ENCODE peak calls at places on chromosomes 1 and 21, in four cellular contexts. C is Peyer's patch, J is spleen, E is breast epithelium. T is an unnamed sample.
A peak's percentile ranks its signal among the peaks of the same experiment; 100 is the strongest.

GRCh38 chr1:225691377-225691776 is 38.5 kb upstream of the ENAH start:
- DNase-seq in C (no peak), J (no peak), E (no peak), T (peak; percentile 54)

GRCh38 chr1:181714428-181714827 is 231.1 kb downstream of the CACNA1E start:
- DNase-seq in C (no peak), J (no peak), E (no peak), T (no peak)

GRCh38 chr21:44407493-44407892 is 47.8 kb upstream of the LRRC3 start:
- DNase-seq in C (no peak), J (no peak), E (no peak), T (no peak)

GRCh38 chr1:8463144-8463927 is 145.4 kb downstream of the SLC45A1 start:
- DNase-seq in C (no peak), J (no peak), E (no peak), T (peak; percentile 91)

GRCh38 chr1:204819495-204819894 is 51.2 kb upstream of the NFASC start:
- DNase-seq in C (no peak), J (no peak), E (peak; percentile 86), T (no peak)

GRCh38 chr1:120178799-120179419 is 2.6 kb upstream of the SEC22B start:
- DNase-seq in C (no peak), J (no peak), E (no peak), T (peak; percentile 28)

GRCh38 chr1:181044449-181044966 is 10.7 kb downstream of the MR1 start:
- DNase-seq in C (peak; percentile 63), J (no peak), E (peak; percentile 37), T (peak; percentile 60)

GRCh38 chr1:226871047-226871365 is 590 bp downstream of the PSEN2 start:
- DNase-seq in C (no peak), J (peak; percentile 78), E (no peak), T (no peak)

GRCh38 chr1:196467230-196467629 is 141.0 kb downstream of the KCNT2 start:
- DNase-seq in C (no peak), J (no peak), E (no peak), T (no peak)

GRCh38 chr1:152479792-152480595 is 30.6 kb upstream of the LCE5A start:
- DNase-seq in C (peak; percentile 72), J (no peak), E (no peak), T (peak; percentile 7)

GRCh38 chr21:26506951-26507350 is 66.1 kb downstream of the CYYR1 start:
- DNase-seq in C (no peak), J (no peak), E (no peak), T (peak; percentile 61)

GRCh38 chr1:183764981-183765380 is 39.9 kb upstream of the RGL1 start:
- DNase-seq in C (no peak), J (no peak), E (no peak), T (no peak)

GRCh38 chr21:46667191-46667734 is 31.8 kb downstream of the PRMT2 start:
- DNase-seq in C (no peak), J (no peak), E (no peak), T (peak; percentile 50)

GRCh38 chr1:107788189-107788588 is 176.8 kb downstream of the VAV3 start:
- DNase-seq in C (no peak), J (no peak), E (no peak), T (no peak)

DNA sequence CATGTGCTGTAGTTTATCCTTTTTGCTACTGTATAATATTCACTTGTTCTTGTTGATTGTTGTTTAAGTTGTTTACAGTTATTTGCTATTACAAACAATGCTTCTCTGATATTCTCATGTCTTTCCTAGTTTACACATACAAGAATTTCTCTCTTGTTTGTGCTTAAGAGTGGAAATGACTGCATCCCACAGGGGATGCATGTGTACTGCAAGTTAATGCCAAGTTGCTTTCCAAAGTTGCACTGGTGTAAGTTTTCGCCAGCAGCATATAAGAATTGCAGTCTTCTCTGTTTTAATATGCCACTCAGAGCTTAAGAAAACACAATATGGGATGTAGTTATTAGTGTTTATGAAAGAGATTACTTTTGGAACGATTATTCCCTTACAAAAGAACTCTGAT is 97.7 kb downstream of the NEK7 start:
- DNase-seq in C (no peak), J (no peak), E (no peak), T (peak; percentile 65)
- TF ChIP-seq CTCF in C (no peak), J (no peak), E (no peak), T (peak; percentile 34)

DNA sequence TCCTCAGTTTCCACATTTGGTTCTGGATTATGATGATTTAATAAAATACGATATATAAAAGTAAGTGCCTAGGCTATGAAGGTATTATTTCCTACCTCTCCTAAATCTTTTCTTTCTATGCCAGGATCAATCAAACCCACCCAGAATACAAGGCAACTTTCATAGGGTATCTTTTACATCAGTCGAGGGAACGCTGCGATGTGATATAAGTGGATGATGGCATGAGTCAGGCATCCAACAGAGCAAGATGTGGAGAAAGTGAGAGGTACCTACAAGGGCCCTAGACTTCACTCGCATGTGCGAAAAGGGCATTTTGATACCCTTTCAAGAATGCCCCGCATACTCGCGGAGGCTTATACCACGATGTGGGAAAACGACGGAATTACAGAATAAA is 730 bp downstream of the TTLL7 start:
- DNase-seq in C (no peak), J (no peak), E (no peak), T (peak; percentile 44)
- H3K4me3 ChIP-seq in C (peak overlapping the region; percentile 65), J (peak overlapping the region; percentile 69), E (peak overlapping the region; percentile 86), T (peak overlapping the region; percentile 70)

GRCh38 chr1:65470766-65471165 is 50.3 kb downstream of the LEPR start:
- DNase-seq in C (no peak), J (no peak), E (no peak), T (no peak)

GRCh38 chr1:65469889-65470340 is 49.4 kb downstream of the LEPR start:
- DNase-seq in C (no peak), J (no peak), E (no peak), T (peak; percentile 37)

GRCh38 chr1:65471213-65471833 is 50.9 kb downstream of the LEPR start:
- DNase-seq in C (no peak), J (no peak), E (no peak), T (no peak)

GRCh38 chr1:65469126-65469888 is 48.8 kb downstream of the LEPR start:
- DNase-seq in C (no peak), J (no peak), E (no peak), T (no peak)

DNA sequence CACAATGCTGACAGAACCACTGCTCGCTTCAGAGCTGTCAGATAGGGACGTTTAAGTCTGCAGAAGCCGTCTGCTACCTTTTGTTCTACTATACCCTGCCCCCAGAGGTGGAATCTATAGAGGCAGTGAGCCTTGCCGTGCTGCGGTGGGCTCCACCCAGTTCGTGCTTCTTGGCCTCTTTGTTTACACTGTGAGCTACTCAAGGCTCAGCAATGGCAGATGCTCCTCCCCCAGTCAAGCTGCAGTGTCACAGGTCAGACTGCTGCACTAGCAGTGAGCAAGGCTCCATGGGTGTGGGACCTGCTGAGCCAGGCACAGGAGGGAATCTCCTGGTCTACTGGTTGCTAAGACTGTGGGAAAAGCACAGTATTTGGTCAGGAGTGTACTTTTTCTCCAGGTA is 47.1 kb downstream of the LEPR start:
- DNase-seq in C (no peak), J (no peak), E (no peak), T (peak; percentile 63)
- TF ChIP-seq CTCF in C (no peak), J (no peak), E (no peak), T (no peak)

DNA sequence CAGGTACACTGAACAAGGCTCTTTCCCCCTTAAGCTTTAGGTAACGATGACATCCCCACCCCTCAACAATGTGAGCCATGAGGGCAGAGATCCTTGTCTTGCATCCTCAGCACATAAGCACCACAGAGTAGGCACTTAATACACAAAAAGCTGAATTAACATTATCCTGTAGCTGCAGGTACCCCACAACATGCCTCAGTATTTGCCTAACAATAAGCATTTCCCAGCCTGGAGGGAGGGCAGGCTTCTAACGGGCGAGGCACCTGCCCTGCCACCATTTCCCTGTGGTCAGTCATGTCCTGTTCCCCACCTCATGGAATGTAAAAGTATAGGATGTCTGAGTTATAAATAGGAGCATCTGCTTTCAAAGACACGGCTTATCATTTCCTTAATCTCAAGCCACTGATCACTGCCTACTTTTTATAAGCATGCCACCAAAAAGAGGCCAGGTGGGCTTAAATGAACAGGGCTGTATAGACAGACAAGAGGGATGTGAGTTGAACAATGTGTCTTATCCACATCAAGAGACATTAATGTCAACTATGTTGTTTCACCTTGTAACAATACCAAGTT is 3.4 kb downstream of the CAPZB start:
- DNase-seq in C (no peak), J (no peak), E (no peak), T (no peak)
- H3K4me3 ChIP-seq in C (no peak overlapping the region), J (no peak overlapping the region), E (no peak overlapping the region), T (peak overlapping the region; percentile 91)

GRCh38 chr1:3483801-3484444 is 29.5 kb downstream of the ARHGEF16 start:
- DNase-seq in C (peak; percentile 78), J (no peak), E (no peak), T (peak; percentile 42)
- TF ChIP-seq CTCF in C (peak; percentile 92), J (peak; percentile 81), E (peak; percentile 69), T (peak; percentile 90)